ENCODE peak calls at places on chromosomes 13 and 19, in seven cellular contexts. Y is CD8-positive, alpha-beta T cell; O is BJ; D is mesendoderm; E is neuronal stem cell; W is lung; V is RWPE2. N is an unnamed sample. For H3K36me3, the result is how much of the 10 kb centered on the place peaks cover.

GRCh38 chr13:73216381-73216831 is 157.6 kb downstream of the KLF5 start:
- DNase-seq in O (peak), V (no peak), D (no peak), W (no peak), E (no peak), Y (no peak), N (no peak)

GRCh38 chr19:52689804-52690394 is 44.9 kb downstream of the ZNF611 start:
- DNase-seq in D (peak), W (peak), O (no peak), V (peak), Y (peak), E (no peak), N (peak)

GRCh38 chr13:90547272-90547790 is 800.2 kb upstream of the MIR17HG start:
- DNase-seq in D (peak), W (no peak), Y (no peak), E (no peak), V (no peak), O (no peak), N (no peak)

GRCh38 chr19:51439021-51439465 is 19.2 kb downstream of the SIGLEC8 start:
- DNase-seq in O (no peak), D (peak), W (no peak), V (no peak), Y (no peak), E (no peak), N (no peak)

GRCh38 chr13:29847501-29847983 is 2.9 kb downstream of the UBL3 start:
- DNase-seq in W (no peak), D (peak), Y (peak), V (no peak), E (no peak), O (no peak), N (no peak)

GRCh38 chr13:75687145-75687763 is 51.1 kb downstream of the LMO7 start:
- DNase-seq in D (peak), Y (no peak), W (no peak), V (no peak), E (no peak), O (no peak), N (no peak)

GRCh38 chr19:6802336-6803035 is 30.0 kb downstream of the VAV1 start:
- DNase-seq in V (no peak), Y (peak), E (no peak), D (peak), O (no peak), W (peak), N (no peak)

GRCh38 chr13:51318015-51318414 is 21.5 kb upstream of the SERPINE3 start:
- DNase-seq in W (no peak), E (no peak), O (no peak), D (no peak), V (no peak), Y (no peak), N (no peak)

GRCh38 chr13:98976338-98976737 is 1.5 kb downstream of the DOCK9 start:
- DNase-seq in V (no peak), W (no peak), O (no peak), Y (no peak), E (no peak), D (no peak), N (no peak)

GRCh38 chr19:42295342-42295741 is 6.6 kb upstream of the PRR19 start:
- DNase-seq in Y (no peak), E (no peak), V (no peak), W (no peak), D (no peak), O (no peak), N (no peak)

GRCh38 chr19:35757231-35757748 is 461 bp upstream of the HSPB6 start:
- DNase-seq in O (peak), V (peak), D (peak), W (peak), E (no peak), Y (no peak), N (peak)

GRCh38 chr19:4088975-4089374 is 22.3 kb upstream of the ZBTB7A start:
- DNase-seq in E (no peak), V (no peak), W (no peak), D (no peak), O (no peak), Y (peak), N (no peak)

GRCh38 chr19:18460313-18460712 is 22.4 kb upstream of the ISYNA1 start:
- DNase-seq in V (peak), W (no peak), Y (no peak), O (no peak), E (no peak), D (no peak), N (no peak)

GRCh38 chr19:53183146-53183545 is 10.0 kb downstream of the ZNF665 start:
- DNase-seq in E (no peak), V (no peak), Y (no peak), O (no peak), D (peak), W (no peak), N (no peak)

GRCh38 chr13:36096411-36097184 is 34.6 kb downstream of the DCLK1 start:
- DNase-seq in W (no peak), Y (no peak), O (no peak), E (no peak), V (no peak), D (no peak), N (no peak)

GRCh38 chr13:21458457-21458815 is 667 bp downstream of the ZDHHC20 start:
- DNase-seq in V (peak), W (peak), Y (peak), D (peak), E (no peak), O (no peak), N (peak)

GRCh38 chr13:98544105-98544710 is 32.7 kb downstream of the STK24 start:
- DNase-seq in D (no peak), E (no peak), Y (no peak), W (no peak), V (no peak), O (no peak), N (no peak)

GRCh38 chr13:105220886-105221285 is 1314.6 kb downstream of the EFNB2 start:
- DNase-seq in E (no peak), O (no peak), W (no peak), Y (no peak), D (peak), V (no peak), N (no peak)

GRCh38 chr13:114101831-114102520 is 30.4 kb downstream of the RASA3 start:
- DNase-seq in E (no peak), Y (no peak), O (no peak), V (peak), D (no peak), W (no peak), N (peak)

GRCh38 chr13:86383561-86383960 is 584.3 kb upstream of the SLITRK6 start:
- DNase-seq in Y (no peak), E (no peak), V (no peak), D (no peak), W (no peak), O (no peak), N (no peak)

GRCh38 chr19:1856698-1857603 is 6.4 kb downstream of the KLF16 start:
- DNase-seq in D (peak), E (no peak), W (peak), O (peak), V (peak), Y (peak), N (peak)

GRCh38 chr13:89227356-89227755 is 1556.2 kb downstream of the SLITRK5 start:
- DNase-seq in O (no peak), E (no peak), V (no peak), Y (no peak), D (no peak), W (no peak), N (no peak)

GRCh38 chr13:33125821-33126570 is 109.8 kb downstream of the KL start:
- DNase-seq in E (peak), Y (no peak), D (peak), W (peak), V (peak), O (peak), N (peak)

GRCh38 chr13:51245583-51245982 is 23.4 kb downstream of the FAM124A start:
- DNase-seq in Y (no peak), D (no peak), W (no peak), E (no peak), V (no peak), O (no peak), N (no peak)

GRCh38 chr13:32491028-32491427 is 47.6 kb downstream of the N4BP2L2 start:
- DNase-seq in D (no peak), O (no peak), E (no peak), V (no peak), Y (no peak), W (no peak), N (no peak)

GRCh38 chr19:20124879-20125278 is 42.1 kb upstream of the ZNF486 start:
- DNase-seq in D (no peak), E (no peak), W (no peak), Y (no peak), O (no peak), V (no peak), N (no peak)

GRCh38 chr19:38152461-38153379 is 71.3 kb downstream of the DPF1 start:
- DNase-seq in Y (no peak), O (no peak), W (no peak), E (no peak), V (no peak), D (peak), N (no peak)

GRCh38 chr13:92727118-92727517 is 499.5 kb upstream of the GPC6 start:
- DNase-seq in Y (no peak), E (no peak), W (no peak), V (no peak), O (no peak), D (no peak), N (no peak)

GRCh38 chr13:37059136-37059847 is at the start of gene SUPT20H:
- DNase-seq in Y (peak), O (peak), W (peak), V (peak), E (peak), D (peak), N (peak)

GRCh38 chr13:40059540-40060232 is 404.2 kb downstream of the COG6 start:
- DNase-seq in V (no peak), E (no peak), Y (no peak), D (no peak), W (no peak), O (no peak), N (no peak)

GRCh38 chr13:71115301-71115700 is 751.7 kb downstream of the DACH1 start:
- DNase-seq in O (no peak), D (peak), V (no peak), W (no peak), E (no peak), Y (no peak), N (no peak)

GRCh38 chr19:18290250-18291018 is 9.0 kb upstream of the JUND start:
- DNase-seq in O (no peak), V (no peak), D (no peak), Y (peak), W (no peak), E (no peak), N (no peak)

GRCh38 chr13:20065516-20065915 is 95.3 kb downstream of the GJA3 start:
- DNase-seq in O (no peak), D (no peak), E (no peak), V (no peak), W (no peak), Y (no peak), N (no peak)

GRCh38 chr13:109273326-109273751 is 513.0 kb downstream of the IRS2 start:
- DNase-seq in O (no peak), V (no peak), D (no peak), W (no peak), Y (no peak), E (no peak), N (no peak)
- H3K4me3 ChIP-seq in O (no peak), V (peak), D (no peak), W (no peak), Y (no peak), E (peak), N (no peak)

GRCh38 chr19:55693336-55693974 is 18.4 kb downstream of the EPN1 start:
- DNase-seq in W (no peak), V (no peak), E (no peak), D (no peak), O (no peak), Y (no peak), N (no peak)
- H3K36me3 ChIP-seq in W (under half), V (under half), E (half or more), D (under half), O (under half), Y (under half), N (under half)

GRCh38 chr19:54574527-54575056 is 1.0 kb downstream of the LILRA2 start:
- DNase-seq in O (no peak), Y (no peak), W (peak), E (no peak), V (no peak), D (no peak), N (no peak)

GRCh38 chr19:54570316-54570715 is 3.3 kb upstream of the LILRA2 start:
- DNase-seq in O (no peak), E (no peak), V (no peak), Y (no peak), D (no peak), W (peak), N (no peak)

GRCh38 chr19:54574051-54574450 is 461 bp downstream of the LILRA2 start:
- DNase-seq in E (no peak), O (no peak), W (peak), D (no peak), Y (no peak), V (no peak), N (no peak)

GRCh38 chr19:54573330-54573872 is at the start of gene LILRA2:
- DNase-seq in Y (no peak), D (no peak), E (no peak), V (no peak), W (peak), O (no peak), N (no peak)

GRCh38 chr19:54572696-54573311 is 786 bp upstream of the LILRA2 start:
- DNase-seq in O (no peak), V (no peak), E (no peak), D (no peak), Y (no peak), W (peak), N (no peak)
- H3K4me3 ChIP-seq in O (no peak), V (no peak), E (peak), D (no peak), Y (no peak), W (no peak), N (peak)

GRCh38 chr13:45996631-45997030 is 55.9 kb downstream of the ZC3H13 start:
- DNase-seq in D (no peak), O (no peak), W (no peak), V (no peak), E (no peak), Y (no peak), N (no peak)
- H3K36me3 ChIP-seq in D (under half), O (under half), W (under half), V (under half), E (half or more), Y (under half), N (under half)

GRCh38 chr19:29323046-29323971 is 110.4 kb upstream of the UQCRFS1 start:
- DNase-seq in E (no peak), W (no peak), D (no peak), Y (no peak), O (no peak), V (no peak), N (no peak)
- H3K4me3 ChIP-seq in E (no peak), W (no peak), D (no peak), Y (no peak), O (no peak), V (no peak), N (no peak)

N was measured in breast epithelium.